ENCODE peak calls at places on chromosome 22, in ten cellular contexts. One of them, this sample, is unnamed.

GRCh38 chr22:30435674-30436126 is 10.1 kb downstream of the MTFP1 start:
- DNase-seq in ELR: no peak
- DNase-seq in M059J: no peak
- DNase-seq in progenitor cell of endocrine pancreas: no peak
- DNase-seq in brain microvascular endothelial cell: no peak
- DNase-seq in NCI-H345: no peak
- DNase-seq in prostate gland: no peak
- DNase-seq in amygdala: no peak
- DNase-seq in KG1: peak
- DNase-seq in lower leg skin: peak
- DNase-seq in this sample: no peak

GRCh38 chr22:44102856-44103255 is 77.9 kb upstream of the PARVG start:
- DNase-seq in progenitor cell of endocrine pancreas: no peak
- DNase-seq in brain microvascular endothelial cell: no peak
- DNase-seq in prostate gland: no peak
- DNase-seq in KG1: no peak
- DNase-seq in lower leg skin: no peak
- DNase-seq in NCI-H345: no peak
- DNase-seq in amygdala: no peak
- DNase-seq in ELR: no peak
- DNase-seq in M059J: no peak
- DNase-seq in this sample: no peak

GRCh38 chr22:21839765-21840140 is 27.7 kb downstream of the MAPK1 start:
- DNase-seq in M059J: no peak
- DNase-seq in NCI-H345: no peak
- DNase-seq in amygdala: no peak
- DNase-seq in prostate gland: no peak
- DNase-seq in brain microvascular endothelial cell: no peak
- DNase-seq in ELR: no peak
- DNase-seq in lower leg skin: no peak
- DNase-seq in progenitor cell of endocrine pancreas: no peak
- DNase-seq in KG1: no peak
- DNase-seq in this sample: no peak

GRCh38 chr22:29938285-29938693 is 55.3 kb downstream of the MTMR3 start:
- DNase-seq in prostate gland: no peak
- DNase-seq in lower leg skin: no peak
- DNase-seq in KG1: no peak
- DNase-seq in progenitor cell of endocrine pancreas: no peak
- DNase-seq in amygdala: no peak
- DNase-seq in brain microvascular endothelial cell: no peak
- DNase-seq in ELR: peak
- DNase-seq in M059J: no peak
- DNase-seq in NCI-H345: no peak
- DNase-seq in this sample: no peak

GRCh38 chr22:38565441-38565840 is 4.5 kb downstream of the DMC1 start:
- DNase-seq in M059J: no peak
- DNase-seq in progenitor cell of endocrine pancreas: no peak
- DNase-seq in NCI-H345: no peak
- DNase-seq in ELR: no peak
- DNase-seq in brain microvascular endothelial cell: no peak
- DNase-seq in amygdala: no peak
- DNase-seq in prostate gland: no peak
- DNase-seq in KG1: no peak
- DNase-seq in lower leg skin: no peak
- DNase-seq in this sample: no peak

GRCh38 chr22:44337658-44338004 is 24.9 kb upstream of the SHISAL1 start:
- DNase-seq in progenitor cell of endocrine pancreas: no peak
- DNase-seq in amygdala: no peak
- DNase-seq in KG1: no peak
- DNase-seq in prostate gland: no peak
- DNase-seq in NCI-H345: peak
- DNase-seq in brain microvascular endothelial cell: peak
- DNase-seq in ELR: peak
- DNase-seq in M059J: peak
- DNase-seq in lower leg skin: no peak
- DNase-seq in this sample: no peak

GRCh38 chr22:21734540-21735197 is 925 bp downstream of the YPEL1 start:
- DNase-seq in M059J: no peak
- DNase-seq in NCI-H345: no peak
- DNase-seq in progenitor cell of endocrine pancreas: no peak
- DNase-seq in prostate gland: no peak
- DNase-seq in lower leg skin: no peak
- DNase-seq in ELR: no peak
- DNase-seq in amygdala: no peak
- DNase-seq in KG1: no peak
- DNase-seq in brain microvascular endothelial cell: no peak
- DNase-seq in this sample: no peak

GRCh38 chr22:38411016-38411415 is 44.0 kb downstream of the KCNJ4 start:
- DNase-seq in KG1: no peak
- DNase-seq in amygdala: no peak
- DNase-seq in M059J: no peak
- DNase-seq in progenitor cell of endocrine pancreas: no peak
- DNase-seq in prostate gland: no peak
- DNase-seq in lower leg skin: no peak
- DNase-seq in ELR: no peak
- DNase-seq in NCI-H345: no peak
- DNase-seq in brain microvascular endothelial cell: no peak
- DNase-seq in this sample: no peak

GRCh38 chr22:47286590-47286989 is 524.1 kb downstream of the TBC1D22A start:
- DNase-seq in amygdala: no peak
- DNase-seq in brain microvascular endothelial cell: no peak
- DNase-seq in NCI-H345: no peak
- DNase-seq in progenitor cell of endocrine pancreas: no peak
- DNase-seq in M059J: no peak
- DNase-seq in KG1: no peak
- DNase-seq in ELR: no peak
- DNase-seq in prostate gland: no peak
- DNase-seq in lower leg skin: no peak
- DNase-seq in this sample: no peak

GRCh38 chr22:17086750-17087149 is 1.9 kb downstream of the IL17RA start:
- DNase-seq in prostate gland: no peak
- DNase-seq in brain microvascular endothelial cell: no peak
- DNase-seq in KG1: no peak
- DNase-seq in lower leg skin: no peak
- DNase-seq in M059J: no peak
- DNase-seq in ELR: no peak
- DNase-seq in progenitor cell of endocrine pancreas: no peak
- DNase-seq in NCI-H345: no peak
- DNase-seq in amygdala: no peak
- DNase-seq in this sample: no peak

GRCh38 chr22:45072322-45072903 is 62.6 kb upstream of the PHF21B start:
- DNase-seq in ELR: peak
- DNase-seq in lower leg skin: no peak
- DNase-seq in progenitor cell of endocrine pancreas: no peak
- DNase-seq in prostate gland: peak
- DNase-seq in M059J: peak
- DNase-seq in KG1: no peak
- DNase-seq in NCI-H345: no peak
- DNase-seq in amygdala: no peak
- DNase-seq in brain microvascular endothelial cell: peak
- DNase-seq in this sample: no peak

GRCh38 chr22:48670317-48670716 is 1157.4 kb downstream of the BRD1 start:
- DNase-seq in ELR: no peak
- DNase-seq in NCI-H345: no peak
- DNase-seq in M059J: no peak
- DNase-seq in KG1: no peak
- DNase-seq in progenitor cell of endocrine pancreas: no peak
- DNase-seq in lower leg skin: no peak
- DNase-seq in brain microvascular endothelial cell: no peak
- DNase-seq in amygdala: no peak
- DNase-seq in prostate gland: no peak
- DNase-seq in this sample: no peak

GRCh38 chr22:50136431-50137047 is 34.0 kb upstream of the PANX2 start:
- DNase-seq in M059J: no peak
- DNase-seq in lower leg skin: no peak
- DNase-seq in progenitor cell of endocrine pancreas: no peak
- DNase-seq in prostate gland: peak
- DNase-seq in KG1: no peak
- DNase-seq in brain microvascular endothelial cell: no peak
- DNase-seq in NCI-H345: peak
- DNase-seq in amygdala: no peak
- DNase-seq in ELR: no peak
- DNase-seq in this sample: no peak

GRCh38 chr22:45893516-45893915 is 83.4 kb downstream of the WNT7B start:
- DNase-seq in ELR: no peak
- DNase-seq in M059J: peak
- DNase-seq in KG1: no peak
- DNase-seq in progenitor cell of endocrine pancreas: no peak
- DNase-seq in amygdala: no peak
- DNase-seq in prostate gland: no peak
- DNase-seq in brain microvascular endothelial cell: peak
- DNase-seq in NCI-H345: no peak
- DNase-seq in lower leg skin: no peak
- DNase-seq in this sample: no peak

GRCh38 chr22:49660794-49661781 is 166.6 kb downstream of the BRD1 start:
- DNase-seq in NCI-H345: peak
- DNase-seq in ELR: no peak
- DNase-seq in lower leg skin: no peak
- DNase-seq in prostate gland: no peak
- DNase-seq in M059J: no peak
- DNase-seq in KG1: no peak
- DNase-seq in amygdala: no peak
- DNase-seq in progenitor cell of endocrine pancreas: no peak
- DNase-seq in brain microvascular endothelial cell: no peak
- DNase-seq in this sample: no peak

GRCh38 chr22:39282642-39283311 is 36.6 kb downstream of the RPL3 start:
- DNase-seq in amygdala: no peak
- DNase-seq in NCI-H345: no peak
- DNase-seq in KG1: no peak
- DNase-seq in prostate gland: no peak
- DNase-seq in brain microvascular endothelial cell: no peak
- DNase-seq in ELR: peak
- DNase-seq in M059J: peak
- DNase-seq in lower leg skin: no peak
- DNase-seq in progenitor cell of endocrine pancreas: no peak
- DNase-seq in this sample: no peak

GRCh38 chr22:47107431-47107830 is 345.0 kb downstream of the TBC1D22A start:
- DNase-seq in progenitor cell of endocrine pancreas: no peak
- DNase-seq in brain microvascular endothelial cell: peak
- DNase-seq in NCI-H345: no peak
- DNase-seq in ELR: peak
- DNase-seq in KG1: no peak
- DNase-seq in prostate gland: no peak
- DNase-seq in M059J: peak
- DNase-seq in amygdala: no peak
- DNase-seq in lower leg skin: no peak
- DNase-seq in this sample: no peak

GRCh38 chr22:43099095-43099494 is 9.9 kb upstream of the TTLL1 start:
- DNase-seq in amygdala: no peak
- DNase-seq in brain microvascular endothelial cell: no peak
- DNase-seq in KG1: no peak
- DNase-seq in lower leg skin: no peak
- DNase-seq in prostate gland: no peak
- DNase-seq in M059J: no peak
- DNase-seq in ELR: no peak
- DNase-seq in progenitor cell of endocrine pancreas: no peak
- DNase-seq in NCI-H345: no peak
- DNase-seq in this sample: no peak

GRCh38 chr22:42816339-42816738 is 40.7 kb downstream of the ARFGAP3 start:
- DNase-seq in progenitor cell of endocrine pancreas: no peak
- DNase-seq in amygdala: no peak
- DNase-seq in NCI-H345: no peak
- DNase-seq in KG1: no peak
- DNase-seq in brain microvascular endothelial cell: no peak
- DNase-seq in M059J: no peak
- DNase-seq in prostate gland: no peak
- DNase-seq in ELR: no peak
- DNase-seq in lower leg skin: no peak
- DNase-seq in this sample: no peak

GRCh38 chr22:37894939-37895670 is 11.0 kb upstream of the MICALL1 start:
- DNase-seq in prostate gland: peak
- DNase-seq in brain microvascular endothelial cell: no peak
- DNase-seq in lower leg skin: peak
- DNase-seq in KG1: no peak
- DNase-seq in NCI-H345: no peak
- DNase-seq in ELR: no peak
- DNase-seq in progenitor cell of endocrine pancreas: no peak
- DNase-seq in amygdala: no peak
- DNase-seq in M059J: no peak
- DNase-seq in this sample: no peak

GRCh38 chr22:49091451-49091850 is 736.2 kb downstream of the BRD1 start:
- DNase-seq in KG1: no peak
- DNase-seq in prostate gland: no peak
- DNase-seq in amygdala: no peak
- DNase-seq in lower leg skin: no peak
- DNase-seq in ELR: no peak
- DNase-seq in progenitor cell of endocrine pancreas: no peak
- DNase-seq in NCI-H345: no peak
- DNase-seq in brain microvascular endothelial cell: no peak
- DNase-seq in M059J: no peak
- DNase-seq in this sample: no peak

GRCh38 chr22:30891781-30892180 is 76.8 kb downstream of the MORC2 start:
- DNase-seq in progenitor cell of endocrine pancreas: no peak
- DNase-seq in M059J: no peak
- DNase-seq in brain microvascular endothelial cell: no peak
- DNase-seq in amygdala: no peak
- DNase-seq in NCI-H345: no peak
- DNase-seq in ELR: no peak
- DNase-seq in KG1: no peak
- DNase-seq in lower leg skin: no peak
- DNase-seq in prostate gland: no peak
- DNase-seq in this sample: no peak

GRCh38 chr22:32053165-32053755 is 10.2 kb downstream of the SLC5A1 start:
- DNase-seq in prostate gland: no peak
- DNase-seq in progenitor cell of endocrine pancreas: no peak
- DNase-seq in M059J: no peak
- DNase-seq in brain microvascular endothelial cell: no peak
- DNase-seq in KG1: no peak
- DNase-seq in NCI-H345: no peak
- DNase-seq in lower leg skin: no peak
- DNase-seq in ELR: no peak
- DNase-seq in amygdala: no peak
- DNase-seq in this sample: no peak

GRCh38 chr22:35218079-35218478 is 39.2 kb upstream of the HMGXB4 start:
- DNase-seq in prostate gland: no peak
- DNase-seq in KG1: no peak
- DNase-seq in M059J: peak
- DNase-seq in progenitor cell of endocrine pancreas: no peak
- DNase-seq in ELR: peak
- DNase-seq in NCI-H345: no peak
- DNase-seq in brain microvascular endothelial cell: peak
- DNase-seq in lower leg skin: no peak
- DNase-seq in amygdala: no peak
- DNase-seq in this sample: no peak

GRCh38 chr22:46119729-46120419 is 30.5 kb upstream of the PPARA start:
- DNase-seq in lower leg skin: no peak
- DNase-seq in prostate gland: no peak
- DNase-seq in M059J: peak
- DNase-seq in ELR: peak
- DNase-seq in KG1: no peak
- DNase-seq in brain microvascular endothelial cell: peak
- DNase-seq in NCI-H345: no peak
- DNase-seq in progenitor cell of endocrine pancreas: no peak
- DNase-seq in amygdala: no peak
- DNase-seq in this sample: no peak

GRCh38 chr22:43825651-43826050 is 13.5 kb upstream of the EFCAB6 start:
- DNase-seq in progenitor cell of endocrine pancreas: no peak
- DNase-seq in amygdala: no peak
- DNase-seq in KG1: no peak
- DNase-seq in brain microvascular endothelial cell: no peak
- DNase-seq in ELR: no peak
- DNase-seq in prostate gland: no peak
- DNase-seq in NCI-H345: no peak
- DNase-seq in lower leg skin: no peak
- DNase-seq in M059J: no peak
- DNase-seq in this sample: no peak

GRCh38 chr22:31926969-31927368 is 17.4 kb upstream of the YWHAH start:
- DNase-seq in lower leg skin: no peak
- DNase-seq in KG1: no peak
- DNase-seq in M059J: no peak
- DNase-seq in NCI-H345: no peak
- DNase-seq in ELR: no peak
- DNase-seq in brain microvascular endothelial cell: no peak
- DNase-seq in progenitor cell of endocrine pancreas: no peak
- DNase-seq in amygdala: peak
- DNase-seq in prostate gland: no peak
- DNase-seq in this sample: no peak

GRCh38 chr22:47065756-47066615 is 303.5 kb downstream of the TBC1D22A start:
- DNase-seq in brain microvascular endothelial cell: peak
- DNase-seq in progenitor cell of endocrine pancreas: no peak
- DNase-seq in amygdala: no peak
- DNase-seq in M059J: no peak
- DNase-seq in prostate gland: no peak
- DNase-seq in KG1: no peak
- DNase-seq in ELR: no peak
- DNase-seq in NCI-H345: no peak
- DNase-seq in lower leg skin: no peak
- DNase-seq in this sample: no peak

This sample was measured in NCI-H774.